ENCODE peak calls at places on chromosomes 16 and 17, in four cellular contexts. One of them, this sample, is unnamed.

GRCh38 chr17:66304304-66305174 is 2.1 kb downstream of the PRKCA start:
- DNase-seq in RWPE1: no peak
- DNase-seq in non-pigmented ciliary epithelial cell: no peak
- DNase-seq in HuH-7: no peak
- DNase-seq in this sample: no peak

GRCh38 chr17:76255801-76256429 is 9.2 kb upstream of the UBALD2 start:
- DNase-seq in RWPE1: no peak
- DNase-seq in non-pigmented ciliary epithelial cell: no peak
- DNase-seq in HuH-7: no peak
- DNase-seq in this sample: no peak

GRCh38 chr17:3012926-3013581 is 50.4 kb downstream of the OR1D5 start:
- DNase-seq in RWPE1: peak
- DNase-seq in non-pigmented ciliary epithelial cell: no peak
- DNase-seq in HuH-7: peak
- DNase-seq in this sample: peak

GRCh38 chr17:67606471-67606870 is 111.3 kb upstream of the NOL11 start:
- DNase-seq in RWPE1: no peak
- DNase-seq in non-pigmented ciliary epithelial cell: peak
- DNase-seq in HuH-7: no peak
- DNase-seq in this sample: no peak

GRCh38 chr16:58430718-58431117 is 38.4 kb downstream of the GINS3 start:
- DNase-seq in RWPE1: no peak
- DNase-seq in non-pigmented ciliary epithelial cell: no peak
- DNase-seq in HuH-7: no peak
- DNase-seq in this sample: no peak

GRCh38 chr16:10080031-10080772 is 102.0 kb downstream of the GRIN2A start:
- DNase-seq in RWPE1: peak
- DNase-seq in non-pigmented ciliary epithelial cell: peak
- DNase-seq in HuH-7: no peak
- DNase-seq in this sample: no peak

GRCh38 chr17:55285340-55286301 is 20.9 kb downstream of the HLF start:
- DNase-seq in RWPE1: no peak
- DNase-seq in non-pigmented ciliary epithelial cell: no peak
- DNase-seq in HuH-7: no peak
- DNase-seq in this sample: no peak

GRCh38 chr17:31535581-31535981 is 144.1 kb downstream of the RAB11FIP4 start:
- DNase-seq in RWPE1: no peak
- DNase-seq in non-pigmented ciliary epithelial cell: no peak
- DNase-seq in HuH-7: no peak
- DNase-seq in this sample: peak

GRCh38 chr16:73015612-73016487 is 32.1 kb downstream of the ZFHX3 start:
- DNase-seq in RWPE1: peak
- DNase-seq in non-pigmented ciliary epithelial cell: no peak
- DNase-seq in HuH-7: no peak
- DNase-seq in this sample: no peak

GRCh38 chr17:29615048-29615385 is 7.7 kb downstream of the CORO6 start:
- DNase-seq in RWPE1: no peak
- DNase-seq in non-pigmented ciliary epithelial cell: no peak
- DNase-seq in HuH-7: peak
- DNase-seq in this sample: no peak

GRCh38 chr16:3283525-3284447 is 495 bp downstream of the ZNF263 start:
- DNase-seq in RWPE1: no peak
- DNase-seq in non-pigmented ciliary epithelial cell: no peak
- DNase-seq in HuH-7: no peak
- DNase-seq in this sample: no peak